ENCODE peak calls at places on chromosomes 12 and 14, in four cellular contexts. B is Panc1, H is HepG2, Z is K562. O is an unnamed sample.

GRCh38 chr14:105087963-105088811 is 23.0 kb upstream of the GPR132 start:
- DNase-seq in B (no peak), H (peak), Z (no peak), O (no peak)

GRCh38 chr14:95127531-95127911 is 29.8 kb downstream of the DICER1 start:
- DNase-seq in B (no peak), H (no peak), Z (no peak), O (no peak)

GRCh38 chr14:21643407-21643806 is 8.7 kb upstream of the OR10G2 start:
- DNase-seq in B (no peak), H (no peak), Z (no peak), O (no peak)

GRCh38 chr14:86423212-86423611 is 893.3 kb downstream of the FLRT2 start:
- DNase-seq in B (no peak), H (no peak), Z (no peak), O (no peak)

GRCh38 chr12:66036317-66036716 is 94.2 kb downstream of the LLPH start:
- DNase-seq in B (peak), H (peak), Z (no peak), O (peak)

GRCh38 chr12:55713721-55714120 is 2.1 kb upstream of the BLOC1S1 start:
- DNase-seq in B (no peak), H (no peak), Z (no peak), O (no peak)

GRCh38 chr12:92898755-92899154 is 30.3 kb downstream of the EEA1 start:
- DNase-seq in B (no peak), H (no peak), Z (no peak), O (no peak)

GRCh38 chr12:124568431-124569374 is 1.3 kb upstream of the NCOR2 start:
- DNase-seq in B (no peak), H (no peak), Z (peak), O (no peak)

GRCh38 chr12:131351319-131352028 is 359.4 kb upstream of the SFSWAP start:
- DNase-seq in B (no peak), H (no peak), Z (peak), O (peak)

GRCh38 chr12:19223018-19223417 is 93.5 kb downstream of the PLEKHA5 start:
- DNase-seq in B (no peak), H (no peak), Z (no peak), O (peak)

GRCh38 chr14:90696728-90697127 is 119.5 kb downstream of the TTC7B start:
- DNase-seq in B (no peak), H (no peak), Z (no peak), O (no peak)

GRCh38 chr14:50001146-50001998 is 108.5 kb downstream of the ARF6 start:
- DNase-seq in B (no peak), H (peak), Z (peak), O (peak)

GRCh38 chr12:2395352-2395977 is 342.7 kb downstream of the CACNA1C start:
- DNase-seq in B (peak), H (peak), Z (peak), O (peak)

GRCh38 chr12:25241171-25242020 is 9.3 kb downstream of the KRAS start:
- DNase-seq in B (peak), H (peak), Z (no peak), O (peak)

GRCh38 chr12:34204830-34205285 is 182.6 kb downstream of the ALG10 start:
- DNase-seq in B (no peak), H (no peak), Z (no peak), O (no peak)
- TF ChIP-seq TCF7L2 in B (no peak), H (no peak), Z (no peak), O (no peak)

GRCh38 chr12:98490491-98491453 is 24.6 kb upstream of the TMPO start:
- DNase-seq in B (no peak), H (peak), Z (peak), O (peak)
- TF ChIP-seq POLR2AphosphoS5 in B (peak), H (peak), Z (no peak), O (peak)

GRCh38 chr14:66752109-66752508 is 244.2 kb downstream of the GPHN start:
- DNase-seq in B (no peak), H (no peak), Z (no peak), O (no peak)
- TF ChIP-seq SIN3A in B (no peak), H (no peak), Z (no peak), O (no peak)

DNA sequence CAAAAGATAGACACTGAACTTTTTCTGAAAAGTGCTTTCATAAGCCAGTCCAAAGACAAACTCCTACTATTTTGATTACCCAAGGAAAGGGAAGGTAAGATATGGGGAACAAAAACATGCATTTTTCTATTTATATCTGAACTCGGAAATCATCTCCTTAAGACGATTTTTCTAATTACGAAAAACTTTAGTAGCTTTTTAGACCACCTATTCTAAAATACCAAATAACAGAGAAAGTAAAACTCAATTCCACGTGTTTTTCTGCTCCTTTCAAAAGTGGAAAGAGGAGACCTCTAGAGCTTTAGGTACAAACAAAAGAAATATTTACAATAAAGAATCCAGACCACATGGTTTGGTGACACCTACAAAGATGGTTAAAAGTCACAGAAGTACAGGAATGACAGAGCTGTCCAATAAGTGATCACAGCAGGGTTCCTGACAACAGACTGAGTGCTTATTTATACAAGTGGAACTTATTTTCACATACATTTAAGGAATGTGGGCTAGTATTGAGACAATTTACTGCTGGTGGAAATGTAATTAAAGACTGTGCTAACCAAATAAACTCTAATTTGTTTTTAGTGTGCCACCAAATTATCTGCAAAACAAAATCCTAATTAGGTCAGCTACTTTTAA is 2.5 kb downstream of the LRIG3 start:
- DNase-seq in B (no peak), H (no peak), Z (no peak), O (no peak)
- TF ChIP-seq TCF7L2 in B (no peak), H (no peak), Z (no peak), O (no peak)

GRCh38 chr14:75435473-75435872 is 7.7 kb downstream of the JDP2 start:
- DNase-seq in B (no peak), H (no peak), Z (no peak), O (no peak)

GRCh38 chr14:75439989-75440388 is 12.2 kb downstream of the JDP2 start:
- DNase-seq in B (no peak), H (no peak), Z (no peak), O (no peak)

GRCh38 chr14:75434557-75435248 is 6.9 kb downstream of the JDP2 start:
- DNase-seq in B (no peak), H (no peak), Z (no peak), O (no peak)

GRCh38 chr14:75438486-75439080 is 10.8 kb downstream of the JDP2 start:
- DNase-seq in B (no peak), H (no peak), Z (no peak), O (no peak)

GRCh38 chr14:75437201-75438143 is 9.7 kb downstream of the JDP2 start:
- DNase-seq in B (no peak), H (no peak), Z (no peak), O (no peak)
- TF ChIP-seq POLR2AphosphoS5 in B (no peak), H (no peak), Z (no peak), O (no peak)

GRCh38 chr12:43806737-43807072 is 588 bp upstream of the TWF1 start:
- DNase-seq in B (no peak), H (no peak), Z (no peak), O (no peak)
- TF ChIP-seq SIN3A in B (no peak), H (no peak), Z (no peak), O (no peak)